ENCODE peak calls at places on chromosomes 5 and 9, in nine cellular contexts. N, A, D, R, W, M, E, X and P are unnamed samples.
A peak's percentile ranks its signal among the peaks of the same experiment; 100 is the strongest.

GRCh38 chr5:56054651-56055050 is 59.9 kb upstream of the IL6ST start:
- DNase-seq in N (no peak), W (no peak), X (peak; percentile 85), E (peak; percentile 81), R (no peak), A (peak; percentile 81), M (no peak), D (no peak), P (no peak)

GRCh38 chr5:1381370-1382247 is 36.7 kb upstream of the CLPTM1L start:
- DNase-seq in D (no peak), X (no peak), M (no peak), R (no peak), W (no peak), A (no peak), N (no peak), E (no peak), P (no peak)

GRCh38 chr9:4298255-4299005 is 1.4 kb downstream of the GLIS3 start:
- DNase-seq in R (peak; percentile 50), N (peak; percentile 51), M (peak; percentile 41), A (peak; percentile 47), E (peak; percentile 61), X (no peak), W (no peak), D (peak; percentile 63), P (peak; percentile 29)

GRCh38 chr5:97022898-97023297 is 87.0 kb downstream of the LNPEP start:
- DNase-seq in M (no peak), E (no peak), A (no peak), N (no peak), D (no peak), W (no peak), R (no peak), X (no peak), P (no peak)

GRCh38 chr9:131714161-131714646 is 25.7 kb downstream of the RAPGEF1 start:
- DNase-seq in E (peak; percentile 94), X (peak; percentile 81), N (no peak), D (no peak), A (peak; percentile 92), R (peak; percentile 90), M (no peak), W (no peak), P (no peak)

GRCh38 chr9:89878687-89879086 is 273.9 kb downstream of the GADD45G start:
- DNase-seq in W (no peak), A (peak; percentile 21), E (peak; percentile 1), D (peak; percentile 47), N (no peak), X (no peak), M (no peak), R (no peak), P (no peak)

GRCh38 chr5:78734094-78734845 is 85.7 kb upstream of the LHFPL2 start:
- DNase-seq in N (no peak), M (no peak), R (no peak), A (no peak), D (no peak), X (no peak), E (no peak), W (no peak), P (no peak)

GRCh38 chr5:32690153-32690552 is 21.0 kb upstream of the NPR3 start:
- DNase-seq in M (no peak), A (peak; percentile 31), E (peak; percentile 29), X (no peak), D (no peak), N (peak; percentile 32), W (no peak), R (no peak), P (no peak)

GRCh38 chr5:174692381-174692780 is 32.0 kb upstream of the MSX2 start:
- DNase-seq in N (peak; percentile 12), E (no peak), R (no peak), W (no peak), X (no peak), A (no peak), M (no peak), D (no peak), P (no peak)

GRCh38 chr9:107024193-107024592 is 161.2 kb downstream of the ZNF462 start:
- DNase-seq in E (peak; percentile 10), A (no peak), N (no peak), M (peak; percentile 92), X (no peak), W (no peak), R (no peak), D (no peak), P (no peak)

GRCh38 chr9:126474201-126474765 is 139.4 kb upstream of the LMX1B start:
- DNase-seq in X (peak; percentile 33), N (no peak), M (no peak), R (peak; percentile 74), E (peak; percentile 85), W (no peak), D (no peak), A (peak; percentile 35), P (no peak)

GRCh38 chr5:56352808-56353590 is 119.9 kb upstream of the ANKRD55 start:
- DNase-seq in E (no peak), M (no peak), R (no peak), N (no peak), D (no peak), W (no peak), X (no peak), A (no peak), P (no peak)

GRCh38 chr5:179142434-179143198 is 82.4 kb downstream of the ZNF354C start:
- DNase-seq in X (peak; percentile 58), M (peak; percentile 78), N (no peak), A (peak; percentile 73), R (peak; percentile 54), E (peak; percentile 89), W (no peak), D (no peak), P (no peak)

GRCh38 chr5:114018178-114018577 is 343.7 kb upstream of the KCNN2 start:
- DNase-seq in R (no peak), W (no peak), X (no peak), A (no peak), E (no peak), N (peak; percentile 47), D (peak; percentile 18), M (no peak), P (no peak)

GRCh38 chr5:155066886-155067595 is 53.5 kb downstream of the KIF4B start:
- DNase-seq in W (no peak), R (no peak), N (no peak), X (no peak), E (no peak), M (no peak), D (no peak), A (no peak), P (no peak)

GRCh38 chr5:155064580-155064979 is 51.0 kb downstream of the KIF4B start:
- DNase-seq in D (no peak), X (no peak), A (no peak), M (no peak), N (no peak), W (no peak), E (no peak), R (no peak), P (no peak)

GRCh38 chr5:155070781-155071180 is 57.2 kb downstream of the KIF4B start:
- DNase-seq in E (no peak), X (no peak), M (no peak), R (no peak), N (no peak), W (no peak), A (no peak), D (no peak), P (no peak)

GRCh38 chr5:155069961-155070360 is 56.4 kb downstream of the KIF4B start:
- DNase-seq in A (peak; percentile 55), E (no peak), R (no peak), D (no peak), W (no peak), N (no peak), M (no peak), X (no peak), P (no peak)

GRCh38 chr5:155068616-155069100 is 55.1 kb downstream of the KIF4B start:
- DNase-seq in X (no peak), R (no peak), A (no peak), M (no peak), E (no peak), W (no peak), D (no peak), N (no peak), P (no peak)
- TF ChIP-seq CTCF in X (no peak), R (no peak), A (no peak), M (no peak), E (no peak), W (no peak), D (no peak), N (no peak), P (no peak)

GRCh38 chr5:169740435-169740834 is 103.4 kb downstream of the DOCK2 start:
- DNase-seq in E (no peak), R (no peak), A (no peak), X (no peak), W (no peak), N (peak; percentile 35), D (no peak), M (no peak), P (no peak)
- TF ChIP-seq CTCF in E (no peak), R (no peak), A (no peak), X (no peak), W (no peak), N (no peak), D (no peak), M (no peak), P (no peak)

DNA sequence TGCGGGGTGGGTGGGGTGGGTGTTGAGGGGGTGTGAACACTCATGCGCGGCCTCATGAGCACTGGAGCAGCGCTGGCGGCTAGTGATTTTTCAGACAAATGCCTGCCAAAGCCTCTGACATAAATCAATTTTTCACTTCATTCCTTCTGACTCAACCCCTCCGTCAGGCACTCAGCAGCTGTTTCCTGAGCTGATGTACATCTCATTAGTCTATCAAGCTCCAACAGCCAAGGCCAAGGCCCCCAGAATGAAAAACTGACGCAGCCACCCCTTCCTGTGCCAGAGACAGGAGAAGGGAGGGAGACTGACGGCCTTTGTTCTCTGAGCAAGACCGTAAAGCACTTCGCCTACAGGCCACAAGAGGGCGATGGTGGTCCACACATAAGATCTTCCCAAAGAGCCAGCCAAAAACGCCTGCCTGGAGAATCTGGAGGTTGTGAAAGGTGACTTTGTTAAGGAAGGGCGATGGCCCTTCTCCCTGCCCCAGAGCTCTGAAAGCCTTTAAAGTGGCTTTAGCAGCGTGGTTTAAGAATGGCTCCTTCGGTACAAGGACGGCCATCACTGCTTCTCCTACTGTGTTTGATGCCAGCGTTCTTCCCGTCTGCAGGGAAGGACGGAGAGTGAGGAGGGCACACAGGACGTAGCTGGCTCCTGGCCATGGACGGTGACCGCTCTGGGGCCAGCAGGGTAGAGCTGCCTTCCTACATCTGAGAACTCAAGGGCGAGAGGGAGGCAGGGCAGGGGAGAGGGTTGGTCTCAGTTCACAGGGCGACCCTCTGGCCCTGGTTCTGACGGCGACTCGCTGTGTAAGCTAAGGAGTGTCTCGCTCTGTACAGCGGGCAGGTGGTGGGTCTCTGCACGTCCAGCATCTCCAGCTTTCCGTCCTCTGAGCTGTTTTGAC is 37.1 kb downstream of the ALG2 start:
- DNase-seq in A (peak; percentile 95), E (peak; percentile 94), M (peak; percentile 76), X (peak; percentile 94), W (peak; percentile 59), R (peak; percentile 91), N (peak; percentile 97), D (peak; percentile 92), P (peak; percentile 85)
- TF ChIP-seq CTCF in A (peak; percentile 97), E (peak; percentile 95), M (peak; percentile 93), X (peak; percentile 98), W (peak; percentile 89), R (peak; percentile 96), N (peak; percentile 92), D (peak; percentile 96), P (peak; percentile 91)

DNA sequence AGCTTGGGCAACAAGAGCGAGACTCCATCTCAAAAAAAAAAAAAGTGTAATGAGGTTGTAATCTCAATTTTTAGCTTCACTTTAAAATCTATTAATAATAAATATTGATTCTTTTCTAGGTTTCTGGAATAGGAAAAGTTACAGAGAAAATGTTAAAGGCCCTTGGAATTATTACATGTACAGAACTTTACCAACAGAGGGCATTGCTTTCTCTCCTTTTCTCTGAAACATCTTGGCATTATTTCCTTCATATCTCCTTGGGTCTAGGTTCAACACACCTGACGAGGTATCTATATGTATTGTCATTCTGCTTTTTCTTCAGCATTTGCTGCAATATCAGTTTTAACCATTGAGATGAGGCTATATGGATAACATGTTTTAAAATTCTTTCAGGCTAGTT is 26.6 kb upstream of the ANKDD1B start:
- DNase-seq in W (no peak), M (no peak), E (peak; percentile 15), N (no peak), R (no peak), D (no peak), A (no peak), X (peak; percentile 10), P (no peak)
- TF ChIP-seq CTCF in W (no peak), M (no peak), E (peak; percentile 33), N (peak; percentile 34), R (peak; percentile 11), D (peak; percentile 39), A (peak; percentile 12), X (peak; percentile 28), P (no peak)